ENCODE peak calls at places on chromosomes 5 and 9, in six cellular contexts. One of them, this sample, is unnamed.

GRCh38 chr9:121671612-121672155 is 20.2 kb downstream of the DAB2IP start:
- DNase-seq in nucleus accumbens: no peak
- DNase-seq in H54: no peak
- DNase-seq in left lung: no peak
- DNase-seq in mesenchymal stem cell: no peak
- DNase-seq in choroid plexus epithelial cell: peak
- DNase-seq in this sample: no peak

GRCh38 chr9:115210699-115211098 is 92.7 kb upstream of the TNC start:
- DNase-seq in nucleus accumbens: no peak
- DNase-seq in H54: no peak
- DNase-seq in left lung: no peak
- DNase-seq in choroid plexus epithelial cell: peak
- DNase-seq in mesenchymal stem cell: peak
- DNase-seq in this sample: no peak

GRCh38 chr5:45262061-45262590 is 434.1 kb downstream of the HCN1 start:
- DNase-seq in H54: no peak
- DNase-seq in choroid plexus epithelial cell: no peak
- DNase-seq in left lung: peak
- DNase-seq in mesenchymal stem cell: no peak
- DNase-seq in nucleus accumbens: no peak
- DNase-seq in this sample: no peak

GRCh38 chr9:89748020-89748670 is 143.3 kb downstream of the GADD45G start:
- DNase-seq in H54: no peak
- DNase-seq in nucleus accumbens: no peak
- DNase-seq in choroid plexus epithelial cell: no peak
- DNase-seq in left lung: no peak
- DNase-seq in mesenchymal stem cell: peak
- DNase-seq in this sample: no peak

GRCh38 chr9:136372561-136373299 is 739 bp downstream of the CARD9 start:
- DNase-seq in H54: peak
- DNase-seq in left lung: peak
- DNase-seq in nucleus accumbens: peak
- DNase-seq in mesenchymal stem cell: peak
- DNase-seq in choroid plexus epithelial cell: peak
- DNase-seq in this sample: no peak

GRCh38 chr5:171633776-171634470 is 151.7 kb upstream of the SMIM23 start:
- DNase-seq in nucleus accumbens: no peak
- DNase-seq in choroid plexus epithelial cell: no peak
- DNase-seq in left lung: no peak
- DNase-seq in mesenchymal stem cell: no peak
- DNase-seq in H54: no peak
- DNase-seq in this sample: no peak

GRCh38 chr9:137757139-137757538 is 120.4 kb upstream of the CACNA1B start:
- DNase-seq in H54: peak
- DNase-seq in mesenchymal stem cell: no peak
- DNase-seq in choroid plexus epithelial cell: peak
- DNase-seq in nucleus accumbens: no peak
- DNase-seq in left lung: no peak
- DNase-seq in this sample: no peak

GRCh38 chr5:179311581-179311980 is 33.7 kb downstream of the ADAMTS2 start:
- DNase-seq in left lung: peak
- DNase-seq in nucleus accumbens: no peak
- DNase-seq in mesenchymal stem cell: no peak
- DNase-seq in H54: no peak
- DNase-seq in choroid plexus epithelial cell: no peak
- DNase-seq in this sample: no peak

GRCh38 chr9:94212531-94212930 is 46.6 kb upstream of the ZNF169 start:
- DNase-seq in nucleus accumbens: no peak
- DNase-seq in mesenchymal stem cell: no peak
- DNase-seq in choroid plexus epithelial cell: no peak
- DNase-seq in H54: no peak
- DNase-seq in left lung: no peak
- DNase-seq in this sample: no peak

GRCh38 chr5:135212361-135213033 is 178.5 kb upstream of the PITX1 start:
- DNase-seq in nucleus accumbens: no peak
- DNase-seq in choroid plexus epithelial cell: no peak
- DNase-seq in left lung: no peak
- DNase-seq in mesenchymal stem cell: no peak
- DNase-seq in H54: no peak
- DNase-seq in this sample: no peak

GRCh38 chr5:132257131-132258101 is at the start of gene PDLIM4:
- DNase-seq in nucleus accumbens: no peak
- DNase-seq in left lung: no peak
- DNase-seq in choroid plexus epithelial cell: peak
- DNase-seq in mesenchymal stem cell: peak
- DNase-seq in H54: no peak
- DNase-seq in this sample: no peak

GRCh38 chr9:103183569-103184191 is 188.5 kb downstream of the CYLC2 start:
- DNase-seq in nucleus accumbens: no peak
- DNase-seq in H54: no peak
- DNase-seq in choroid plexus epithelial cell: no peak
- DNase-seq in left lung: no peak
- DNase-seq in mesenchymal stem cell: no peak
- DNase-seq in this sample: no peak

GRCh38 chr5:150703767-150704166 is 2.9 kb upstream of the RBM22 start:
- DNase-seq in H54: no peak
- DNase-seq in mesenchymal stem cell: peak
- DNase-seq in left lung: no peak
- DNase-seq in choroid plexus epithelial cell: peak
- DNase-seq in nucleus accumbens: no peak
- DNase-seq in this sample: no peak

GRCh38 chr9:135827301-135827700 is 80.0 kb downstream of the CAMSAP1 start:
- DNase-seq in nucleus accumbens: no peak
- DNase-seq in mesenchymal stem cell: no peak
- DNase-seq in left lung: no peak
- DNase-seq in H54: no peak
- DNase-seq in choroid plexus epithelial cell: no peak
- DNase-seq in this sample: no peak

GRCh38 chr5:95087819-95088317 is 197.0 kb downstream of the MCTP1 start:
- DNase-seq in H54: no peak
- DNase-seq in nucleus accumbens: no peak
- DNase-seq in choroid plexus epithelial cell: peak
- DNase-seq in left lung: no peak
- DNase-seq in mesenchymal stem cell: no peak
- DNase-seq in this sample: no peak

GRCh38 chr5:131252824-131253171 is 11.1 kb upstream of the CDC42SE2 start:
- DNase-seq in H54: no peak
- DNase-seq in choroid plexus epithelial cell: no peak
- DNase-seq in nucleus accumbens: no peak
- DNase-seq in left lung: peak
- DNase-seq in mesenchymal stem cell: no peak
- DNase-seq in this sample: peak

GRCh38 chr5:43019615-43020293 is 20.4 kb downstream of the ANXA2R start:
- DNase-seq in H54: no peak
- DNase-seq in left lung: peak
- DNase-seq in nucleus accumbens: no peak
- DNase-seq in mesenchymal stem cell: peak
- DNase-seq in choroid plexus epithelial cell: peak
- DNase-seq in this sample: peak

GRCh38 chr9:127336708-127337352 is 60.1 kb upstream of the SLC2A8 start:
- DNase-seq in choroid plexus epithelial cell: peak
- DNase-seq in nucleus accumbens: peak
- DNase-seq in left lung: no peak
- DNase-seq in H54: peak
- DNase-seq in mesenchymal stem cell: peak
- DNase-seq in this sample: no peak

GRCh38 chr9:78035369-78035993 is 3.9 kb upstream of the GNAQ start:
- DNase-seq in left lung: no peak
- DNase-seq in H54: peak
- DNase-seq in nucleus accumbens: peak
- DNase-seq in choroid plexus epithelial cell: peak
- DNase-seq in mesenchymal stem cell: peak
- DNase-seq in this sample: peak

GRCh38 chr9:132946624-132947295 is 2.3 kb upstream of the TSC1 start:
- DNase-seq in left lung: no peak
- DNase-seq in mesenchymal stem cell: peak
- DNase-seq in H54: peak
- DNase-seq in choroid plexus epithelial cell: peak
- DNase-seq in nucleus accumbens: no peak
- DNase-seq in this sample: no peak

GRCh38 chr5:172778223-172778814 is 7.3 kb upstream of the DUSP1 start:
- DNase-seq in left lung: no peak
- DNase-seq in mesenchymal stem cell: peak
- DNase-seq in nucleus accumbens: no peak
- DNase-seq in choroid plexus epithelial cell: peak
- DNase-seq in H54: no peak
- DNase-seq in this sample: no peak

GRCh38 chr9:114305189-114305555 is 17.7 kb upstream of the ORM1 start:
- DNase-seq in choroid plexus epithelial cell: no peak
- DNase-seq in nucleus accumbens: no peak
- DNase-seq in H54: no peak
- DNase-seq in mesenchymal stem cell: no peak
- DNase-seq in left lung: no peak
- DNase-seq in this sample: no peak

GRCh38 chr5:36177715-36178556 is 26.0 kb downstream of the SKP2 start:
- DNase-seq in left lung: no peak
- DNase-seq in choroid plexus epithelial cell: peak
- DNase-seq in mesenchymal stem cell: peak
- DNase-seq in nucleus accumbens: no peak
- DNase-seq in H54: no peak
- DNase-seq in this sample: no peak

GRCh38 chr5:179435731-179436315 is 90.6 kb upstream of the ADAMTS2 start:
- DNase-seq in left lung: no peak
- DNase-seq in mesenchymal stem cell: no peak
- DNase-seq in H54: no peak
- DNase-seq in choroid plexus epithelial cell: no peak
- DNase-seq in nucleus accumbens: no peak
- DNase-seq in this sample: no peak

GRCh38 chr9:133578524-133579230 is 30.5 kb downstream of the FAM163B start:
- DNase-seq in choroid plexus epithelial cell: no peak
- DNase-seq in nucleus accumbens: no peak
- DNase-seq in left lung: peak
- DNase-seq in H54: no peak
- DNase-seq in mesenchymal stem cell: no peak
- DNase-seq in this sample: no peak

GRCh38 chr9:12658531-12659209 is 34.5 kb upstream of the TYRP1 start:
- DNase-seq in mesenchymal stem cell: no peak
- DNase-seq in H54: no peak
- DNase-seq in left lung: peak
- DNase-seq in nucleus accumbens: no peak
- DNase-seq in choroid plexus epithelial cell: no peak
- DNase-seq in this sample: no peak

GRCh38 chr5:17279487-17279886 is 62.1 kb downstream of the BASP1 start:
- DNase-seq in left lung: no peak
- DNase-seq in nucleus accumbens: no peak
- DNase-seq in H54: no peak
- DNase-seq in mesenchymal stem cell: no peak
- DNase-seq in choroid plexus epithelial cell: no peak
- DNase-seq in this sample: no peak

GRCh38 chr5:134787692-134788091 is 29.1 kb downstream of the DDX46 start:
- DNase-seq in nucleus accumbens: no peak
- DNase-seq in mesenchymal stem cell: no peak
- DNase-seq in H54: no peak
- DNase-seq in choroid plexus epithelial cell: no peak
- DNase-seq in left lung: no peak
- DNase-seq in this sample: no peak

This sample was measured in effector memory CD8-positive, alpha-beta T cell.